ENCODE peak calls at places on chromosome 2, in eight cellular contexts. L is activated T-helper 1 cell treated with Interleukin-2 at 50 U/mL for 16 hours, K is KBM-7, F is NCI-H345, P is substantia nigra, I is epithelial cell of esophagus, C is T follicular helper cell, T is GM12865. S is an unnamed sample.

GRCh38 chr2:35591886-35592285 is 763.7 kb upstream of the CRIM1 start:
- DNase-seq in L (no peak), K (no peak), F (no peak), P (no peak), I (no peak), C (no peak), T (no peak), S (no peak)

GRCh38 chr2:28635251-28635650 is 116.4 kb upstream of the PPP1CB start:
- DNase-seq in L (no peak), K (no peak), F (no peak), P (no peak), I (no peak), C (no peak), T (no peak), S (no peak)

GRCh38 chr2:174209325-174209724 is 39.0 kb downstream of the OLA1 start:
- DNase-seq in L (no peak), K (no peak), F (no peak), P (no peak), I (no peak), C (no peak), T (no peak), S (no peak)

GRCh38 chr2:95382128-95382645 is 20.3 kb upstream of the FAHD2A start:
- DNase-seq in L (no peak), K (no peak), F (no peak), P (no peak), I (no peak), C (no peak), T (no peak), S (no peak)

GRCh38 chr2:105396254-105397024 is 2.4 kb downstream of the FHL2 start:
- DNase-seq in L (no peak), K (no peak), F (no peak), P (no peak), I (peak; percentile 100), C (no peak), T (no peak), S (no peak)

GRCh38 chr2:45664635-45665269 is 13.3 kb downstream of the PRKCE start:
- DNase-seq in L (no peak), K (no peak), F (no peak), P (no peak), I (no peak), C (no peak), T (no peak), S (no peak)

GRCh38 chr2:23505984-23506380 is 121.0 kb downstream of the KLHL29 start:
- DNase-seq in L (no peak), K (no peak), F (no peak), P (no peak), I (peak; percentile 84), C (no peak), T (no peak), S (peak; percentile 35)

GRCh38 chr2:64945973-64946736 is 43.0 kb upstream of the SLC1A4 start:
- DNase-seq in L (peak; percentile 15), K (peak; percentile 92), F (no peak), P (no peak), I (no peak), C (peak; percentile 2), T (peak; percentile 94), S (no peak)

GRCh38 chr2:180038997-180039396 is 31.9 kb upstream of the CWC22 start:
- DNase-seq in L (no peak), K (no peak), F (no peak), P (no peak), I (no peak), C (no peak), T (no peak), S (no peak)